ENCODE peak calls at places on chromosomes 7 and 10, in six cellular contexts. Z is left cardiac atrium; W is MV-4-11; B is NCI-H2171 treated with DMSO at 0.1 percent for 48 hours; O is mucosa of descending colon; J is stimulated activated naive CD8-positive, alpha-beta T cell treated with anti-CD3 and anti-CD28 coated beads, Interleukin-15, Interleukin-2, amounts not matched to agents 100 U/mL and 50 U/mL, for 24 hours. H is an unnamed sample.

GRCh38 chr7:105015631-105015965 is 1.6 kb downstream of the KMT2E start:
- DNase-seq in O (no peak), W (peak; percentile 24), Z (peak; percentile 39), B (peak; percentile 56), J (peak; percentile 32), H (no peak)

GRCh38 chr7:107999814-108000560 is 3.0 kb downstream of the LAMB1 start:
- DNase-seq in J (no peak), O (no peak), Z (no peak), W (no peak), B (no peak), H (no peak)

GRCh38 chr10:113026679-113027078 is 76.6 kb downstream of the TCF7L2 start:
- DNase-seq in W (no peak), B (no peak), Z (no peak), J (no peak), O (no peak), H (peak; percentile 55)

GRCh38 chr10:131132681-131133080 is 178.8 kb downstream of the TCERG1L start:
- DNase-seq in Z (no peak), O (no peak), J (no peak), B (no peak), W (no peak), H (no peak)

GRCh38 chr7:28149291-28150101 is 31.1 kb downstream of the JAZF1 start:
- DNase-seq in Z (no peak), B (no peak), W (no peak), O (no peak), J (no peak), H (no peak)

GRCh38 chr7:115965241-115965640 is 65.3 kb downstream of the TFEC start:
- DNase-seq in B (no peak), W (no peak), O (no peak), J (no peak), Z (no peak), H (no peak)

GRCh38 chr7:86926732-86927131 is 132.7 kb downstream of the ELAPOR2 start:
- DNase-seq in Z (no peak), O (no peak), J (peak; percentile 17), B (peak; percentile 52), W (peak; percentile 25), H (peak; percentile 76)

GRCh38 chr10:112183329-112184051 is at the start of gene GPAM:
- DNase-seq in Z (peak; percentile 95), B (peak; percentile 75), O (peak; percentile 99), W (peak; percentile 80), J (peak; percentile 100), H (peak; percentile 95)

GRCh38 chr10:100976906-100977305 is 7.6 kb downstream of the SEMA4G start:
- DNase-seq in J (no peak), B (no peak), O (no peak), Z (no peak), W (no peak), H (no peak)

GRCh38 chr10:11921800-11922387 is 98.7 kb downstream of the PROSER2 start:
- DNase-seq in B (no peak), O (peak; percentile 41), J (no peak), W (no peak), Z (no peak), H (no peak)

GRCh38 chr7:121755286-121755685 is 117.7 kb upstream of the PTPRZ1 start:
- DNase-seq in Z (no peak), B (no peak), O (no peak), J (no peak), W (no peak), H (no peak)

GRCh38 chr7:100546129-100546867 is 7.3 kb downstream of the AGFG2 start:
- DNase-seq in Z (no peak), O (no peak), W (no peak), B (no peak), J (no peak), H (no peak)

GRCh38 chr7:114649689-114650088 is 235.1 kb downstream of the FOXP2 start:
- DNase-seq in B (no peak), W (no peak), Z (no peak), J (no peak), O (no peak), H (no peak)

GRCh38 chr7:18792866-18793595 is 297.5 kb downstream of the HDAC9 start:
- DNase-seq in O (no peak), Z (no peak), W (no peak), B (no peak), J (no peak), H (no peak)

GRCh38 chr7:31935115-31935514 is 135.1 kb downstream of the PDE1C start:
- DNase-seq in J (no peak), B (no peak), Z (no peak), O (no peak), W (no peak), H (no peak)

GRCh38 chr10:119104653-119105024 is 726 bp downstream of the DENND10 start:
- DNase-seq in Z (peak; percentile 30), O (no peak), W (no peak), J (peak; percentile 22), B (no peak), H (no peak)

GRCh38 chr10:24503627-24504320 is 219.9 kb downstream of the ARHGAP21 start:
- DNase-seq in W (peak; percentile 9), J (peak; percentile 43), B (peak; percentile 45), O (peak; percentile 48), Z (no peak), H (peak; percentile 41)

GRCh38 chr10:72928798-72929197 is 25.8 kb downstream of the PLA2G12B start:
- DNase-seq in B (no peak), W (no peak), Z (no peak), J (no peak), O (no peak), H (no peak)

GRCh38 chr10:95181731-95182130 is 12.3 kb upstream of the ACSM6 start:
- DNase-seq in B (no peak), J (no peak), Z (no peak), O (no peak), W (no peak), H (peak; percentile 14)